ENCODE peak calls at places on chromosomes 7 and 10, in four cellular contexts. One of them, this sample, is unnamed.

GRCh38 chr7:90574136-90574819 is 21.8 kb upstream of the CDK14 start:
- DNase-seq in activated CD4-positive, alpha-beta T cell treated with anti-CD3 and anti-CD28 coated beads, Interleukin-2, amount 50 U/mL, for 4 hours: no peak
- DNase-seq in T-helper 17 cell: no peak
- DNase-seq in stimulated activated naive CD4-positive, alpha-beta T cell: no peak
- DNase-seq in this sample: no peak

GRCh38 chr7:158371856-158372255 is 215.8 kb downstream of the PTPRN2 start:
- DNase-seq in stimulated activated naive CD4-positive, alpha-beta T cell: no peak
- DNase-seq in T-helper 17 cell: no peak
- DNase-seq in activated CD4-positive, alpha-beta T cell treated with anti-CD3 and anti-CD28 coated beads, Interleukin-2, amount 50 U/mL, for 4 hours: no peak
- DNase-seq in this sample: no peak

GRCh38 chr10:74704629-74705360 is 121.6 kb upstream of the KAT6B start:
- DNase-seq in T-helper 17 cell: no peak
- DNase-seq in stimulated activated naive CD4-positive, alpha-beta T cell: no peak
- DNase-seq in activated CD4-positive, alpha-beta T cell treated with anti-CD3 and anti-CD28 coated beads, Interleukin-2, amount 50 U/mL, for 4 hours: no peak
- DNase-seq in this sample: no peak

GRCh38 chr10:52053522-52053921 is 260.6 kb upstream of the DKK1 start:
- DNase-seq in T-helper 17 cell: no peak
- DNase-seq in activated CD4-positive, alpha-beta T cell treated with anti-CD3 and anti-CD28 coated beads, Interleukin-2, amount 50 U/mL, for 4 hours: no peak
- DNase-seq in stimulated activated naive CD4-positive, alpha-beta T cell: no peak
- DNase-seq in this sample: no peak

GRCh38 chr7:157615101-157615817 is 278.5 kb downstream of the DNAJB6 start:
- DNase-seq in activated CD4-positive, alpha-beta T cell treated with anti-CD3 and anti-CD28 coated beads, Interleukin-2, amount 50 U/mL, for 4 hours: no peak
- DNase-seq in T-helper 17 cell: no peak
- DNase-seq in stimulated activated naive CD4-positive, alpha-beta T cell: no peak
- DNase-seq in this sample: no peak

GRCh38 chr7:67671006-67671405 is 674.4 kb downstream of the TYW1 start:
- DNase-seq in stimulated activated naive CD4-positive, alpha-beta T cell: no peak
- DNase-seq in T-helper 17 cell: no peak
- DNase-seq in activated CD4-positive, alpha-beta T cell treated with anti-CD3 and anti-CD28 coated beads, Interleukin-2, amount 50 U/mL, for 4 hours: no peak
- DNase-seq in this sample: no peak

GRCh38 chr7:47529405-47529804 is 52.5 kb downstream of the TNS3 start:
- DNase-seq in stimulated activated naive CD4-positive, alpha-beta T cell: no peak
- DNase-seq in activated CD4-positive, alpha-beta T cell treated with anti-CD3 and anti-CD28 coated beads, Interleukin-2, amount 50 U/mL, for 4 hours: no peak
- DNase-seq in T-helper 17 cell: no peak
- DNase-seq in this sample: no peak

GRCh38 chr10:81866753-81867152 is 8.2 kb upstream of the NRG3 start:
- DNase-seq in stimulated activated naive CD4-positive, alpha-beta T cell: no peak
- DNase-seq in T-helper 17 cell: no peak
- DNase-seq in activated CD4-positive, alpha-beta T cell treated with anti-CD3 and anti-CD28 coated beads, Interleukin-2, amount 50 U/mL, for 4 hours: no peak
- DNase-seq in this sample: no peak

GRCh38 chr7:83469076-83469475 is 179.9 kb downstream of the SEMA3E start:
- DNase-seq in activated CD4-positive, alpha-beta T cell treated with anti-CD3 and anti-CD28 coated beads, Interleukin-2, amount 50 U/mL, for 4 hours: no peak
- DNase-seq in stimulated activated naive CD4-positive, alpha-beta T cell: no peak
- DNase-seq in T-helper 17 cell: no peak
- DNase-seq in this sample: no peak

GRCh38 chr10:119818889-119819270 is 53.8 kb downstream of the MCMBP start:
- DNase-seq in activated CD4-positive, alpha-beta T cell treated with anti-CD3 and anti-CD28 coated beads, Interleukin-2, amount 50 U/mL, for 4 hours: no peak
- DNase-seq in stimulated activated naive CD4-positive, alpha-beta T cell: no peak
- DNase-seq in T-helper 17 cell: no peak
- DNase-seq in this sample: no peak

GRCh38 chr7:6462094-6462493 is 14.3 kb upstream of the DAGLB start:
- DNase-seq in stimulated activated naive CD4-positive, alpha-beta T cell: no peak
- DNase-seq in T-helper 17 cell: no peak
- DNase-seq in activated CD4-positive, alpha-beta T cell treated with anti-CD3 and anti-CD28 coated beads, Interleukin-2, amount 50 U/mL, for 4 hours: no peak
- DNase-seq in this sample: no peak

GRCh38 chr10:112183329-112184051 is at the start of gene GPAM:
- DNase-seq in activated CD4-positive, alpha-beta T cell treated with anti-CD3 and anti-CD28 coated beads, Interleukin-2, amount 50 U/mL, for 4 hours: peak
- DNase-seq in T-helper 17 cell: peak
- DNase-seq in stimulated activated naive CD4-positive, alpha-beta T cell: peak
- DNase-seq in this sample: peak

GRCh38 chr7:83835424-83835823 is 186.5 kb upstream of the SEMA3E start:
- DNase-seq in stimulated activated naive CD4-positive, alpha-beta T cell: no peak
- DNase-seq in T-helper 17 cell: no peak
- DNase-seq in activated CD4-positive, alpha-beta T cell treated with anti-CD3 and anti-CD28 coated beads, Interleukin-2, amount 50 U/mL, for 4 hours: no peak
- DNase-seq in this sample: no peak

GRCh38 chr10:44278669-44279337 is 106.1 kb downstream of the CXCL12 start:
- DNase-seq in T-helper 17 cell: no peak
- DNase-seq in stimulated activated naive CD4-positive, alpha-beta T cell: no peak
- DNase-seq in activated CD4-positive, alpha-beta T cell treated with anti-CD3 and anti-CD28 coated beads, Interleukin-2, amount 50 U/mL, for 4 hours: no peak
- DNase-seq in this sample: peak

GRCh38 chr10:116715839-116716377 is 26.5 kb downstream of the HSPA12A start:
- DNase-seq in stimulated activated naive CD4-positive, alpha-beta T cell: no peak
- DNase-seq in T-helper 17 cell: no peak
- DNase-seq in activated CD4-positive, alpha-beta T cell treated with anti-CD3 and anti-CD28 coated beads, Interleukin-2, amount 50 U/mL, for 4 hours: no peak
- DNase-seq in this sample: peak

GRCh38 chr10:7666253-7667023 is at the start of gene ITIH5:
- DNase-seq in stimulated activated naive CD4-positive, alpha-beta T cell: no peak
- DNase-seq in T-helper 17 cell: no peak
- DNase-seq in activated CD4-positive, alpha-beta T cell treated with anti-CD3 and anti-CD28 coated beads, Interleukin-2, amount 50 U/mL, for 4 hours: no peak
- DNase-seq in this sample: peak

GRCh38 chr7:140082770-140083169 is 20.0 kb upstream of the PARP12 start:
- DNase-seq in T-helper 17 cell: no peak
- DNase-seq in activated CD4-positive, alpha-beta T cell treated with anti-CD3 and anti-CD28 coated beads, Interleukin-2, amount 50 U/mL, for 4 hours: no peak
- DNase-seq in stimulated activated naive CD4-positive, alpha-beta T cell: no peak
- DNase-seq in this sample: no peak

GRCh38 chr10:50216894-50217293 is 34.4 kb downstream of the ASAH2 start:
- DNase-seq in T-helper 17 cell: no peak
- DNase-seq in stimulated activated naive CD4-positive, alpha-beta T cell: no peak
- DNase-seq in activated CD4-positive, alpha-beta T cell treated with anti-CD3 and anti-CD28 coated beads, Interleukin-2, amount 50 U/mL, for 4 hours: no peak
- DNase-seq in this sample: no peak

GRCh38 chr10:129959544-129960492 is 4.3 kb downstream of the EBF3 start:
- DNase-seq in T-helper 17 cell: no peak
- DNase-seq in activated CD4-positive, alpha-beta T cell treated with anti-CD3 and anti-CD28 coated beads, Interleukin-2, amount 50 U/mL, for 4 hours: no peak
- DNase-seq in stimulated activated naive CD4-positive, alpha-beta T cell: no peak
- DNase-seq in this sample: peak

GRCh38 chr10:34705563-34705962 is 109.5 kb downstream of the PARD3 start:
- DNase-seq in T-helper 17 cell: no peak
- DNase-seq in activated CD4-positive, alpha-beta T cell treated with anti-CD3 and anti-CD28 coated beads, Interleukin-2, amount 50 U/mL, for 4 hours: no peak
- DNase-seq in stimulated activated naive CD4-positive, alpha-beta T cell: no peak
- DNase-seq in this sample: peak

GRCh38 chr10:102564209-102564834 is 60.5 kb downstream of the SUFU start:
- DNase-seq in activated CD4-positive, alpha-beta T cell treated with anti-CD3 and anti-CD28 coated beads, Interleukin-2, amount 50 U/mL, for 4 hours: no peak
- DNase-seq in stimulated activated naive CD4-positive, alpha-beta T cell: no peak
- DNase-seq in T-helper 17 cell: no peak
- DNase-seq in this sample: no peak

GRCh38 chr7:140726304-140726703 is 29.8 kb downstream of the NDUFB2 start:
- DNase-seq in stimulated activated naive CD4-positive, alpha-beta T cell: peak
- DNase-seq in T-helper 17 cell: no peak
- DNase-seq in activated CD4-positive, alpha-beta T cell treated with anti-CD3 and anti-CD28 coated beads, Interleukin-2, amount 50 U/mL, for 4 hours: no peak
- DNase-seq in this sample: no peak

GRCh38 chr10:76550806-76551205 is 1086.8 kb downstream of the KCNMA1 start:
- DNase-seq in stimulated activated naive CD4-positive, alpha-beta T cell: no peak
- DNase-seq in activated CD4-positive, alpha-beta T cell treated with anti-CD3 and anti-CD28 coated beads, Interleukin-2, amount 50 U/mL, for 4 hours: no peak
- DNase-seq in T-helper 17 cell: no peak
- DNase-seq in this sample: peak

GRCh38 chr10:110613341-110613995 is 30.7 kb upstream of the RBM20 start:
- DNase-seq in activated CD4-positive, alpha-beta T cell treated with anti-CD3 and anti-CD28 coated beads, Interleukin-2, amount 50 U/mL, for 4 hours: no peak
- DNase-seq in T-helper 17 cell: no peak
- DNase-seq in stimulated activated naive CD4-positive, alpha-beta T cell: no peak
- DNase-seq in this sample: no peak

GRCh38 chr7:2689951-2690705 is 2.1 kb downstream of the AMZ1 start:
- DNase-seq in T-helper 17 cell: no peak
- DNase-seq in activated CD4-positive, alpha-beta T cell treated with anti-CD3 and anti-CD28 coated beads, Interleukin-2, amount 50 U/mL, for 4 hours: no peak
- DNase-seq in stimulated activated naive CD4-positive, alpha-beta T cell: no peak
- DNase-seq in this sample: no peak

GRCh38 chr7:94623820-94624219 is 32.1 kb downstream of the SGCE start:
- DNase-seq in T-helper 17 cell: no peak
- DNase-seq in activated CD4-positive, alpha-beta T cell treated with anti-CD3 and anti-CD28 coated beads, Interleukin-2, amount 50 U/mL, for 4 hours: no peak
- DNase-seq in stimulated activated naive CD4-positive, alpha-beta T cell: no peak
- DNase-seq in this sample: no peak

GRCh38 chr7:120168066-120168465 is 104.9 kb upstream of the KCND2 start:
- DNase-seq in activated CD4-positive, alpha-beta T cell treated with anti-CD3 and anti-CD28 coated beads, Interleukin-2, amount 50 U/mL, for 4 hours: no peak
- DNase-seq in T-helper 17 cell: no peak
- DNase-seq in stimulated activated naive CD4-positive, alpha-beta T cell: no peak
- DNase-seq in this sample: no peak

GRCh38 chr10:42975005-42975493 is 101.8 kb upstream of the RET start:
- DNase-seq in T-helper 17 cell: peak
- DNase-seq in stimulated activated naive CD4-positive, alpha-beta T cell: no peak
- DNase-seq in activated CD4-positive, alpha-beta T cell treated with anti-CD3 and anti-CD28 coated beads, Interleukin-2, amount 50 U/mL, for 4 hours: no peak
- DNase-seq in this sample: peak